ENCODE peak calls at places on chromosomes 4 and X, in seven cellular contexts. K is fibroblast of mammary gland; M is naive thymus-derived CD4-positive, alpha-beta T cell; E is amniotic epithelial cell; P is T-helper 1 cell; A is naive thymus-derived CD8-positive, alpha-beta T cell; V is NCI-H187. O is an unnamed sample.

GRCh38 chrX:99142745-99143144 is 1267.3 kb downstream of the PCDH19 start:
- DNase-seq in K (no peak), M (no peak), E (no peak), P (no peak), A (no peak), V (no peak), O (no peak)

GRCh38 chrX:70479970-70480659 is 35.5 kb downstream of the DLG3 start:
- DNase-seq in K (peak; percentile 41), M (no peak), E (peak; percentile 36), P (no peak), A (no peak), V (no peak), O (peak; percentile 47)

GRCh38 chr4:141339386-141339785 is 118.7 kb downstream of the ZNF330 start:
- DNase-seq in K (no peak), M (no peak), E (no peak), P (no peak), A (no peak), V (no peak), O (no peak)

GRCh38 chrX:130166503-130166777 is 799 bp upstream of the AIFM1 start:
- DNase-seq in K (no peak), M (no peak), E (no peak), P (no peak), A (no peak), V (no peak), O (no peak)

GRCh38 chr4:20462426-20463175 is 210.9 kb downstream of the SLIT2 start:
- DNase-seq in K (peak; percentile 45), M (no peak), E (peak; percentile 9), P (no peak), A (no peak), V (no peak), O (no peak)

GRCh38 chrX:41333994-41334865 is at the start of gene DDX3X:
- DNase-seq in K (peak; percentile 90), M (peak; percentile 91), E (peak; percentile 78), P (peak; percentile 67), A (peak; percentile 73), V (peak; percentile 29), O (peak; percentile 90)

GRCh38 chrX:15241258-15241657 is 28.6 kb downstream of the ASB9 start:
- DNase-seq in K (no peak), M (no peak), E (no peak), P (no peak), A (no peak), V (no peak), O (no peak)

GRCh38 chr4:52824603-52825310 is 37.4 kb upstream of the RASL11B start:
- DNase-seq in K (peak; percentile 53), M (no peak), E (peak; percentile 65), P (no peak), A (no peak), V (no peak), O (no peak)

GRCh38 chr4:137471461-137471860 is 60.8 kb downstream of the PCDH18 start:
- DNase-seq in K (peak; percentile 51), M (no peak), E (no peak), P (no peak), A (no peak), V (no peak), O (no peak)

GRCh38 chr4:168612435-168613139 is 115.7 kb downstream of the PALLD start:
- DNase-seq in K (peak; percentile 84), M (no peak), E (peak; percentile 62), P (no peak), A (no peak), V (no peak), O (no peak)

GRCh38 chr4:140153744-140154571 is at the start of gene MAML3:
- DNase-seq in K (peak; percentile 93), M (peak; percentile 78), E (peak; percentile 97), P (peak; percentile 73), A (peak; percentile 84), V (peak; percentile 81), O (peak; percentile 95)

GRCh38 chr4:81473086-81473396 is 1.3 kb upstream of the RASGEF1B start:
- DNase-seq in K (no peak), M (no peak), E (no peak), P (no peak), A (no peak), V (no peak), O (no peak)

GRCh38 chr4:2222838-2223237 is 19.1 kb downstream of the HAUS3 start:
- DNase-seq in K (no peak), M (no peak), E (no peak), P (no peak), A (no peak), V (no peak), O (no peak)

GRCh38 chrX:16785247-16786138 is 773 bp upstream of the TXLNG start:
- DNase-seq in K (no peak), M (no peak), E (no peak), P (no peak), A (no peak), V (no peak), O (peak; percentile 30)

GRCh38 chr4:140057693-140058092 is 96.3 kb downstream of the MAML3 start:
- DNase-seq in K (no peak), M (no peak), E (no peak), P (no peak), A (no peak), V (no peak), O (no peak)

GRCh38 chr4:106502106-106502699 is 133.6 kb upstream of the GIMD1 start:
- DNase-seq in K (peak; percentile 12), M (no peak), E (peak; percentile 63), P (no peak), A (no peak), V (peak; percentile 1), O (peak; percentile 24)

GRCh38 chrX:67604979-67605703 is 61.3 kb downstream of the AR start:
- DNase-seq in K (peak; percentile 90), M (no peak), E (peak; percentile 17), P (no peak), A (no peak), V (no peak), O (no peak)

GRCh38 chr4:22170353-22170752 is 221.8 kb upstream of the KCNIP4 start:
- DNase-seq in K (peak; percentile 87), M (no peak), E (peak; percentile 29), P (no peak), A (no peak), V (no peak), O (no peak)

GRCh38 chr4:40915318-40916217 is 165.8 kb downstream of the NSUN7 start:
- DNase-seq in K (peak; percentile 66), M (no peak), E (peak; percentile 79), P (no peak), A (no peak), V (no peak), O (no peak)

GRCh38 chr4:148515248-148515647 is 73.0 kb upstream of the NR3C2 start:
- DNase-seq in K (peak; percentile 54), M (no peak), E (peak; percentile 32), P (no peak), A (no peak), V (no peak), O (no peak)

GRCh38 chr4:152633118-152633517 is 46.7 kb downstream of the TMEM154 start:
- DNase-seq in K (no peak), M (no peak), E (no peak), P (no peak), A (no peak), V (no peak), O (no peak)

GRCh38 chr4:107034091-107034698 is 1.9 kb downstream of the DKK2 start:
- DNase-seq in K (peak; percentile 40), M (no peak), E (no peak), P (no peak), A (no peak), V (no peak), O (no peak)

GRCh38 chr4:112361181-112361791 is 64.1 kb downstream of the ALPK1 start:
- DNase-seq in K (peak; percentile 4), M (no peak), E (peak; percentile 55), P (no peak), A (no peak), V (peak; percentile 1), O (no peak)

GRCh38 chr4:84948056-84948455 is 18.4 kb downstream of the WDFY3 start:
- DNase-seq in K (peak; percentile 24), M (no peak), E (peak; percentile 39), P (no peak), A (no peak), V (no peak), O (no peak)

GRCh38 chr4:121989715-121990114 is 37.9 kb upstream of the TRPC3 start:
- DNase-seq in K (peak; percentile 89), M (no peak), E (peak; percentile 21), P (no peak), A (no peak), V (no peak), O (no peak)

GRCh38 chr4:169361741-169362140 is 91.0 kb upstream of the SH3RF1 start:
- DNase-seq in K (no peak), M (no peak), E (no peak), P (no peak), A (no peak), V (no peak), O (no peak)

GRCh38 chrX:79081895-79082512 is 62.5 kb upstream of the GPR174 start:
- DNase-seq in K (peak; percentile 43), M (peak; percentile 58), E (peak; percentile 14), P (no peak), A (peak; percentile 38), V (no peak), O (peak; percentile 3)

GRCh38 chrX:100895365-100896075 is 21.4 kb upstream of the NOX1 start:
- DNase-seq in K (peak; percentile 51), M (peak; percentile 4), E (peak; percentile 35), P (no peak), A (peak; percentile 20), V (no peak), O (peak; percentile 64)

GRCh38 chr4:121863787-121864186 is 6.5 kb downstream of the BBS7 start:
- DNase-seq in K (no peak), M (no peak), E (no peak), P (no peak), A (no peak), V (no peak), O (no peak)

GRCh38 chrX:87397103-87397886 is 120.3 kb upstream of the KLHL4 start:
- DNase-seq in K (peak; percentile 22), M (no peak), E (peak; percentile 54), P (no peak), A (no peak), V (no peak), O (no peak)

GRCh38 chrX:134679226-134679625 is 21.0 kb upstream of the PLAC1 start:
- DNase-seq in K (peak; percentile 75), M (no peak), E (no peak), P (no peak), A (no peak), V (no peak), O (no peak)

GRCh38 chr4:52911684-52912294 is 49.7 kb downstream of the RASL11B start:
- DNase-seq in K (peak; percentile 77), M (peak; percentile 15), E (peak; percentile 69), P (peak; percentile 36), A (peak; percentile 40), V (peak; percentile 84), O (peak; percentile 90)

GRCh38 chr4:70703695-70704332 is 15.5 kb downstream of the UTP3 start:
- DNase-seq in K (peak; percentile 82), M (peak; percentile 12), E (peak; percentile 66), P (no peak), A (no peak), V (peak; percentile 33), O (peak; percentile 88)

GRCh38 chr4:87523307-87523706 is 5.9 kb downstream of the SPARCL1 start:
- DNase-seq in K (no peak), M (no peak), E (no peak), P (no peak), A (no peak), V (no peak), O (no peak)

GRCh38 chrX:70434352-70434866 is 10.2 kb upstream of the DLG3 start:
- DNase-seq in K (peak; percentile 69), M (no peak), E (peak; percentile 68), P (peak; percentile 32), A (no peak), V (peak; percentile 75), O (peak; percentile 93)

GRCh38 chr4:92421920-92422319 is 118.2 kb downstream of the GRID2 start:
- DNase-seq in K (no peak), M (no peak), E (no peak), P (no peak), A (no peak), V (no peak), O (no peak)

GRCh38 chrX:33339219-33339618 is 127.9 kb upstream of the DMD start:
- DNase-seq in K (peak; percentile 15), M (no peak), E (peak; percentile 38), P (no peak), A (no peak), V (no peak), O (no peak)

GRCh38 chr4:132124624-132124974 is 1024.5 kb upstream of the PCDH10 start:
- DNase-seq in K (no peak), M (no peak), E (no peak), P (no peak), A (no peak), V (no peak), O (no peak)